ENCODE peak calls at places on chromosomes 12 and 14, in four cellular contexts. F is right lobe of liver, U is suprapubic skin, G is heart left ventricle. P is an unnamed sample. For H3K4me1, the result is how much of the 10 kb centered on the place peaks cover.

GRCh38 chr12:5430639-5431603 is 987 bp upstream of the NTF3 start:
- DNase-seq in F (no peak), U (no peak), G (no peak), P (no peak)

GRCh38 chr12:130547480-130548155 is 168.5 kb downstream of the RIMBP2 start:
- DNase-seq in F (no peak), U (no peak), G (no peak), P (no peak)

GRCh38 chr12:2900642-2901041 is 10.0 kb downstream of the TULP3 start:
- DNase-seq in F (no peak), U (no peak), G (no peak), P (no peak)

GRCh38 chr14:31942216-31942841 is 134.8 kb upstream of the ARHGAP5 start:
- DNase-seq in F (no peak), U (no peak), G (no peak), P (no peak)

GRCh38 chr12:108008163-108008562 is 120.9 kb upstream of the WSCD2 start:
- DNase-seq in F (no peak), U (no peak), G (no peak), P (no peak)

GRCh38 chr14:19974844-19975243 is 547 bp upstream of the OR4K15 start:
- DNase-seq in F (no peak), U (no peak), G (no peak), P (no peak)

GRCh38 chr12:79326225-79326624 is 364.5 kb downstream of the PAWR start:
- DNase-seq in F (no peak), U (no peak), G (no peak), P (no peak)

GRCh38 chr14:20866963-20867362 is 24.2 kb upstream of the RNASE3 start:
- DNase-seq in F (no peak), U (no peak), G (no peak), P (no peak)

GRCh38 chr12:1108276-1108675 is 117.3 kb downstream of the ERC1 start:
- DNase-seq in F (no peak), U (no peak), G (no peak), P (no peak)

GRCh38 chr14:106507354-106507753 is 981.0 kb downstream of the TMEM121 start:
- DNase-seq in F (no peak), U (no peak), G (no peak), P (no peak)

GRCh38 chr14:101026341-101026740 is 122.8 kb upstream of the RTL1 start:
- DNase-seq in F (no peak), U (no peak), G (no peak), P (peak)

GRCh38 chr12:23055004-23055403 is 430.0 kb downstream of the ETNK1 start:
- DNase-seq in F (peak), U (no peak), G (no peak), P (no peak)

GRCh38 chr14:68198713-68199464 is 379.3 kb downstream of the RAD51B start:
- DNase-seq in F (peak), U (no peak), G (no peak), P (no peak)

GRCh38 chr12:104866286-104866685 is 91.8 kb downstream of the SLC41A2 start:
- DNase-seq in F (no peak), U (no peak), G (no peak), P (no peak)

GRCh38 chr12:77855548-77855947 is 24.9 kb downstream of the NAV3 start:
- DNase-seq in F (no peak), U (no peak), G (peak), P (no peak)

GRCh38 chr12:98653866-98654493 is 8.9 kb downstream of the APAF1 start:
- DNase-seq in F (no peak), U (no peak), G (no peak), P (no peak)

DNA sequence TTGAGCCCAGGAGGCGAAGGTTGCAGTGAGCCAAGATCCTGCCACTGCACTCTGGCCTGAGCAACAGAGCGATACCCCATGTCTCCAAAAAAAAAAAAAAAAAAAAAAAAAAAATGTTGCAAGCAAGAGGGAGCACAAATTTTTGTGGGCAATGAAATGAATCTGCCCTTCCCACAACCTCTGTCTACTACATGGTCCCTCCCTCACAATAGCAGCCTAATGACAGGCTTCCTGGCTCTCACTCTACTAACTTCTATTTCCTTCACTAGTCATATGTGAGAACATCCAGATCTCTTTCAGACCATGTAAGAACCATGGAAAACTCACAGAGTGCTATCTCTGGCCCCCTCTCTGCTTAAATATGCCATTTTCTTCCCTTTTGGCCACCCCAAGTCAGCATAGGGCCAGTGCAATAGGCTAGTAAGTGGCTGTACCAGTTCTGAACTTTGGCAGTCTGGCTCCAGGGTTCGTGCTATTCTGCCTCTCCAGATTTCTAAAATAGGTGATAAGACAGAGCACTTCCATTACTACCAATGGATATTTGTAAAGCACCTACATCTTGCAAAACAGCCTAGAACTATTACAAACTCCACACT is 7.1 kb downstream of the OSBPL8 start:
- DNase-seq in F (no peak), U (no peak), G (no peak), P (no peak)
- H3K4me1 ChIP-seq in F (under half), U (under half), G (half or more), P (half or more)

GRCh38 chr14:73235531-73236155 is 1.7 kb upstream of the PAPLN start:
- DNase-seq in F (no peak), U (no peak), G (no peak), P (no peak)

GRCh38 chr14:73236157-73236556 is 1.1 kb upstream of the PAPLN start:
- DNase-seq in F (no peak), U (no peak), G (no peak), P (no peak)

GRCh38 chr14:73237786-73238261 is 518 bp downstream of the PAPLN start:
- DNase-seq in F (no peak), U (no peak), G (no peak), P (no peak)

GRCh38 chr14:73237219-73237785 is at the start of gene PAPLN:
- DNase-seq in F (peak), U (no peak), G (no peak), P (no peak)

DNA sequence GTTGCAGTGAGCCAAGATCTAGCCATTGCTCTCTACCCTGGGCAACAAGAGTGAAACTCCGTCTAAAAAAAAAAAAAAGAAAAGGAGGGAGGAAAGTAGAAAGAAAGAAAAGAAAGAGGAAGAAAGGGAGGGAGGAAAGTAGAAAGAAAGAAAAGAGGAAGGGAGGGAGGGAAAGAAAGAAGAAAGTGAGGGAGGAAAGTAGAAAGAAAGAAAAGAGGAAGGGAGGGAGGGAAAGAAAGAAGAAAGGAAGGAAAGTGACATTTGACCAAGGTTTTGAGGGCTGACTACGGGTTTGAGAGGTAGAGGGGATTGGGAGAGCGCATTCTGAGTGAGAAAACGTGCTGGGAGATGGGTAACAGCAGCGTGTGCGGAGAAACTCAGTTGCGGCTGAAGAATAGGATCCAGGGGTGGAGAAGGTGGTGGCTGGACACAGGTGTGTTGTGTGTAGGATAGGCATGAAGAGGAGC is 521 bp upstream of the PAPLN start:
- DNase-seq in F (no peak), U (no peak), G (no peak), P (no peak)
- H3K4me1 ChIP-seq in F (under half), U (under half), G (under half), P (half or more)

GRCh38 chr12:33834672-33835071 is 187.6 kb upstream of the ALG10 start:
- DNase-seq in F (no peak), U (no peak), G (no peak), P (no peak)
- H3K4me1 ChIP-seq in F (under half), U (under half), G (under half), P (under half)

GRCh38 chr14:64703393-64704144 is 655 bp upstream of the PLEKHG3 start:
- DNase-seq in F (no peak), U (no peak), G (no peak), P (no peak)
- H3K4me1 ChIP-seq in F (under half), U (half or more), G (half or more), P (half or more)

GRCh38 chr14:72578514-72578913 is 315.4 kb downstream of the DPF3 start:
- DNase-seq in F (no peak), U (no peak), G (no peak), P (no peak)

GRCh38 chr14:72577521-72577920 is 316.4 kb downstream of the DPF3 start:
- DNase-seq in F (no peak), U (no peak), G (no peak), P (no peak)

GRCh38 chr14:72576258-72576657 is 317.6 kb downstream of the DPF3 start:
- DNase-seq in F (no peak), U (no peak), G (no peak), P (no peak)

GRCh38 chr14:72574687-72575086 is 319.2 kb downstream of the DPF3 start:
- DNase-seq in F (no peak), U (no peak), G (no peak), P (no peak)

DNA sequence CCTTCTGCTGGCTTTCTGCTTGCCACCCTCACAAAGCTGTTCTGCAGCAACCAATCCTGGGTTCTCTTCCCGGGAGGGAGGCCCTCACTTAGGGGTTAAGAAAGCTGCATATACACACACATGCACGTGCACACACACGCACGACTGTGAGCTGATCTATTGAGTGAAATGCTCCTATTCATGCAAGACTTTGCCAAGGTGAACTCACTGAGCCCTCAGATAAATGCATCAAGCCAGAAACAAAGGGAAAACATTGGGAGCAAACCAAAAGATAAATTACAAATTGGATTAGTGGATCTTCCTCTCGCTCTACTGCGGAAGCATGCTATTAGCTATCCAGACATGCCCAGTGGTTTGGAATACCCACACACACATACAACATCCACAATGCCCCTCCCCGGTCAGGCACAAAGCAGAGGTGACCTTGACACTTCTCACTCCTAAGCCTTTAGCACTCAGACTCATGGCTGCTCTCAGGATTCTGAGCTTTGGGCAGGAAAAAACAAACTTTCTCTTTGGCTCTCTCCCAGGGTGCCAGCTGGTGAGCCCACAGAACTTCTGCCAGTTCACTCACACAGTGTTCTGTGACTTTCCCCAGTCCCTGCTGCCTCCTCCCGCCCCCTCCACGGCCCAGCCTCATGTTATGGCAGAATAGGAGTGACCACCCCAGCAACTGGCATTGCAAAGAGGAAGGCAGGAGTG is 320.0 kb downstream of the DPF3 start:
- DNase-seq in F (peak), U (no peak), G (no peak), P (no peak)
- H3K4me1 ChIP-seq in F (under half), U (under half), G (under half), P (under half)

GRCh38 chr12:49873361-49873934 is 30.3 kb downstream of the FAIM2 start:
- DNase-seq in F (no peak), U (no peak), G (no peak), P (peak)

GRCh38 chr12:49876070-49876469 is 27.6 kb downstream of the FAIM2 start:
- DNase-seq in F (no peak), U (no peak), G (no peak), P (no peak)

GRCh38 chr12:49872781-49873181 is 29.9 kb upstream of the BCDIN3D start:
- DNase-seq in F (no peak), U (no peak), G (no peak), P (peak)

GRCh38 chr12:49875115-49875720 is 28.5 kb downstream of the FAIM2 start:
- DNase-seq in F (no peak), U (no peak), G (no peak), P (no peak)

DNA sequence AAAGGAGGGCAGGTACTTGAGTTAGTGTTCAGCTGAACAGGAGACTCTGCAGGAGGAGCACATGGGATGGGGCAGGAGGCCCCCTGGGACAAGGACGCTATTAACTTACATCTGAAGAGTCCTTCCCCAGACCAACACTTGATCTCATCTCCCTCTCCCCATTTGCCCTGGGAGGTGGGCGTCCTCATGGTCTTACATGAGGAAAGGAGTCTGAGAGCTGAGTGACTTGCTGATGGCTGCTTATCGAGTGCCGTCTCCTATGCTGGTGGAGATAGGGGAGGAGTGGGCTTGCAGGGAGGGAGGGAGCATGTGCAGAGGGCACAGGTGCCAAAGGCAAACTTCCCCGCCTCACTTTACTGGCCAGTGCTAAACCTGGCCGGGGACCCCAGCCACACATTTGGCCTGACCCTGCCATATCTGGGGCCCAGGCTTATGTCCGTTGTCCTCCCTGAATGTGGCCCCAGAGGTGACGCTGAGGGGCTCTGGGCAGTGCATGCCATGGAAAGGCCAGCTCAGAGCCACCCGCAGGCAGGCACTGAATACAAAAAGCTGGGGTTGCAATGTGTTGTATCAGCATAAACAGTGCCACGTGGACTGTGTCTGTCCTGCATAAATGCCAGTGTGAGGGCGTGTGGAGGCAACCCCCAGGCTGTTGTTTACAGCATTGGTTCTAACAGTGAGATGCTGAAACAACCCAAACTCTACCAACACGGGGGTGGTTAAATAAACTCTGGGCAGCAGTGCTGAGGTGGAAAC is 29.4 kb downstream of the FAIM2 start:
- DNase-seq in F (no peak), U (no peak), G (no peak), P (no peak)
- H3K4me1 ChIP-seq in F (under half), U (under half), G (under half), P (under half)

GRCh38 chr14:99245541-99246511 is 26.2 kb downstream of the BCL11B start:
- DNase-seq in F (no peak), U (no peak), G (no peak), P (no peak)

GRCh38 chr14:99244299-99244959 is 27.6 kb downstream of the BCL11B start:
- DNase-seq in F (no peak), U (no peak), G (no peak), P (no peak)

GRCh38 chr14:99246536-99247083 is 25.4 kb downstream of the BCL11B start:
- DNase-seq in F (no peak), U (no peak), G (no peak), P (no peak)

GRCh38 chr14:99242816-99243795 is 28.9 kb downstream of the BCL11B start:
- DNase-seq in F (no peak), U (no peak), G (no peak), P (no peak)

DNA sequence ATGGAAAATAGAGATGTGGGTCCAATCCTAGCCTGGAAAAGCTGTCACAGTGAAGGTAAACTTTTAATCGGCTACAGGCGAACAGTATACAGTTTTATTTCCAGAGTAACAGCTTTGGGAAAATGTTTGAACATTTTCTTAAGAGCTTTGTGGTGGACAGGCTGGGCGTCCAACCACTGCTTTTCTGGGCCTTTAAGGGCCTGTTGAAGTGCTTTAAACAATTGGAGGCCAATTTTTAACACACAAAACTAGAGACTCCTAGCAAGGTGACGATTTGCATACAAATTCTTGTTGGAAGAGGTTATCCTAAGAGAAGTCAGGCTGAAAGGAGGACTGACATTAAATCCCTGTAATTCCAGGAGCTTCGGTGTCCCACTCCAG is 27.0 kb downstream of the BCL11B start:
- DNase-seq in F (no peak), U (no peak), G (no peak), P (no peak)
- H3K4me1 ChIP-seq in F (under half), U (half or more), G (under half), P (under half)

GRCh38 chr12:54389139-54389508 is 4.6 kb upstream of the ZNF385A start:
- DNase-seq in F (no peak), U (no peak), G (no peak), P (no peak)

GRCh38 chr12:54389536-54390175 is 5.1 kb upstream of the ZNF385A start:
- DNase-seq in F (no peak), U (no peak), G (no peak), P (no peak)

GRCh38 chr12:54392485-54393349 is 8.2 kb upstream of the ZNF385A start:
- DNase-seq in F (no peak), U (no peak), G (no peak), P (no peak)

GRCh38 chr12:54390176-54390667 is 5.7 kb upstream of the ZNF385A start:
- DNase-seq in F (no peak), U (no peak), G (no peak), P (no peak)

DNA sequence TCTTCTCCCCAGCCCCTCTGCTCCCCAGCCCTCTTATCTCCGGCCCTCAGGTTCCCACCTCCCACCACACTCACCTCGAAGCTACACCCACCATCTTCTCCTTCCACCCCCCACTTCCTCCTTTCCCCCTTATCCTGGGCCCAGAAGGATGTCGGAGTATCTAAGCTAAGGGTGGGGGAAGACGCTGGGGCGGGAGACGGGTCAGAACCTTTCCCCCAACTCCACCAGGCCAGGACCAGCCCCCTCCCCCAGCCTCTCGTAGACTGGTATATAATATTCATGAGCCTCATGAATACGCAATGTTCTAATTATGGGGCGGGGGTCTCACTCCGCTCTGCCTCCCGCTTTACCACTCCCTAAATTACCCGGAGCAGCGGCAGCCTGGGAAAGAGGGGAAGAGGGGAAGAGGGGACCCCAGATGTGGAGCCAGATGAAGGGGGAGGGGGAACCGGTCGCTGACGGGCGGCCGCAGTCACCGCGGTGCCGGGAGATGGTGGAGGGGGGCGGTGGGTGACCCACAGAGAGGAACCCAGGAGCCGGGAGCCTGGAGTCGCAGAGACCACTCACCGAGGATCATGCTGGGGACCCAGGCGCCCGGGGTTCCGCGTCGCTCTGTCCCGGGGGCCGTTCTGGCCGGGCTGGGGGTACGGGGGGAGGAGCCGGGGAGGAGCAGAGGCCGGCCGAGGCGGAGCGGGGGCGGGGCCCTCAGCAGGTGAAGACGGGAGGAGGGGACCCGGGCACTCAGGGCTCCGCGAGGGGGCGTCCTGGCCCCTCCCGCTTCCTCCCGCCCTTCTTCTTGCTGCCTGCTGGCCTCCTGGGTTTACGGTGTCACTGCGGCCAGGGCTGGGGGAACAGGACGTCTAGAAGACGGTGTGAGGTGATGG is 6.4 kb upstream of the ZNF385A start:
- DNase-seq in F (no peak), U (peak), G (no peak), P (peak)
- H3K4me1 ChIP-seq in F (under half), U (half or more), G (under half), P (half or more)

GRCh38 chr12:92541024-92541423 is 161.8 kb upstream of the PLEKHG7 start:
- DNase-seq in F (no peak), U (no peak), G (no peak), P (no peak)

GRCh38 chr12:92546259-92546825 is 156.4 kb upstream of the PLEKHG7 start:
- DNase-seq in F (no peak), U (no peak), G (no peak), P (no peak)

GRCh38 chr12:92544321-92544720 is 158.5 kb upstream of the PLEKHG7 start:
- DNase-seq in F (no peak), U (no peak), G (no peak), P (no peak)

GRCh38 chr12:92543359-92543758 is 159.4 kb upstream of the PLEKHG7 start:
- DNase-seq in F (no peak), U (no peak), G (no peak), P (no peak)

GRCh38 chr12:92543872-92544271 is 158.9 kb upstream of the PLEKHG7 start:
- DNase-seq in F (no peak), U (no peak), G (no peak), P (no peak)
- H3K4me1 ChIP-seq in F (under half), U (under half), G (under half), P (under half)